ENCODE peak calls at places on chromosomes 2 and 18, in four cellular contexts. C is GM12878, L is H1, P is HepG2. I is an unnamed sample.

GRCh38 chr2:19846030-19846429 is 55.8 kb downstream of the TTC32 start:
- DNase-seq in C (no peak), L (peak; percentile 20), P (no peak), I (no peak)

GRCh38 chr2:236167297-236168109 is 683 bp downstream of the GBX2 start:
- DNase-seq in C (no peak), L (peak; percentile 73), P (no peak), I (no peak)

GRCh38 chr2:86337235-86338099 is at the start of gene REEP1:
- DNase-seq in C (no peak), L (no peak), P (no peak), I (no peak)

GRCh38 chr2:121258066-121258465 is 26.9 kb downstream of the TFCP2L1 start:
- DNase-seq in C (no peak), L (no peak), P (no peak), I (no peak)

GRCh38 chr18:41227993-41228392 is 727.0 kb upstream of the PIK3C3 start:
- DNase-seq in C (no peak), L (no peak), P (no peak), I (no peak)

GRCh38 chr2:168169097-168169745 is 78.2 kb downstream of the STK39 start:
- DNase-seq in C (no peak), L (no peak), P (no peak), I (no peak)

GRCh38 chr2:88227446-88227845 is 57.3 kb downstream of the THNSL2 start:
- DNase-seq in C (no peak), L (no peak), P (no peak), I (no peak)

GRCh38 chr18:45201029-45201428 is 414.2 kb upstream of the SLC14A2 start:
- DNase-seq in C (no peak), L (no peak), P (no peak), I (no peak)

GRCh38 chr2:3643371-3644245 is 14.4 kb upstream of the ALLC start:
- DNase-seq in C (no peak), L (no peak), P (no peak), I (no peak)

GRCh38 chr2:75289771-75290170 is 90.5 kb upstream of the TACR1 start:
- DNase-seq in C (no peak), L (no peak), P (no peak), I (no peak)

GRCh38 chr2:24489942-24490673 is 946 bp upstream of the NCOA1 start:
- DNase-seq in C (no peak), L (peak; percentile 50), P (peak; percentile 49), I (no peak)

GRCh38 chr2:22998368-22998767 is 386.6 kb upstream of the KLHL29 start:
- DNase-seq in C (no peak), L (no peak), P (no peak), I (no peak)

GRCh38 chr2:207470700-207471070 is 59.1 kb upstream of the CREB1 start:
- DNase-seq in C (no peak), L (no peak), P (no peak), I (no peak)

GRCh38 chr18:11553098-11553940 is 56.1 kb upstream of the SLC35G4 start:
- DNase-seq in C (no peak), L (peak; percentile 78), P (peak; percentile 49), I (peak; percentile 36)

GRCh38 chr18:600107-600506 is 3.3 kb downstream of the CLUL1 start:
- DNase-seq in C (no peak), L (no peak), P (no peak), I (no peak)

GRCh38 chr18:35143615-35144596 is 96.9 kb upstream of the ZNF397 start:
- DNase-seq in C (no peak), L (peak; percentile 56), P (peak; percentile 47), I (peak; percentile 38)

GRCh38 chr18:59180150-59180845 is 39.7 kb upstream of the GRP start:
- DNase-seq in C (no peak), L (no peak), P (no peak), I (no peak)

GRCh38 chr2:188196343-188197008 is 95.2 kb upstream of the GULP1 start:
- DNase-seq in C (no peak), L (no peak), P (no peak), I (no peak)

GRCh38 chr2:40654346-40654745 is 202.5 kb upstream of the SLC8A1 start:
- DNase-seq in C (no peak), L (no peak), P (no peak), I (no peak)

GRCh38 chr2:110157153-110157793 is 41.7 kb upstream of the MALL start:
- DNase-seq in C (peak; percentile 8), L (no peak), P (peak; percentile 65), I (peak; percentile 25)

GRCh38 chr2:191384829-191385228 is 139.6 kb downstream of the MYO1B start:
- DNase-seq in C (no peak), L (no peak), P (no peak), I (no peak)

GRCh38 chr2:191383486-191383885 is 138.3 kb downstream of the MYO1B start:
- DNase-seq in C (no peak), L (no peak), P (no peak), I (no peak)

GRCh38 chr2:191379375-191379774 is 134.2 kb downstream of the MYO1B start:
- DNase-seq in C (no peak), L (no peak), P (peak; percentile 68), I (no peak)

GRCh38 chr2:191385416-191386160 is 140.4 kb downstream of the MYO1B start:
- DNase-seq in C (no peak), L (no peak), P (no peak), I (no peak)

DNA sequence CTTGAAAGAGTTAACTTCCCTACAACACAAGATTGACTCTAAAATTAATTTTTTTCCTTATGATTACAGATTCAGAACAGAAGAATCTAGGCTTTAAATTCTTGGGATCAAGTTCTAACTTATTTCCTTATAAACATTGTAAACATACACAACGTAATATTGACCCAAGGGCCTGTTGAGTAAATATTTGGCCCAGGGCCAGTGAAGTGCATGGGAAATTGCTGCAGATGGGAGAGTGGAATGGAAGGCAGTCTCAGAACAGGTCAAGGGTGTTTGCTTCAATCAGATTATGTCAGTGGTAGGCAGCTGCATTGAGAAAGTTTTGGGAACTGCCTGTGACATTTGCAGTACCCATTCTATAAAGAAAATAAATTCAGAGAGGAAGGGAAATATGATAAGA is 137.6 kb downstream of the MYO1B start:
- DNase-seq in C (no peak), L (no peak), P (peak; percentile 87), I (no peak)
- H3K4me1 ChIP-seq in C (no peaks in the 10 kb centered on the region), L (no peaks in the 10 kb centered on the region), P (peaks cover 43% of the 10 kb centered on the region), I (no peaks in the 10 kb centered on the region)

DNA sequence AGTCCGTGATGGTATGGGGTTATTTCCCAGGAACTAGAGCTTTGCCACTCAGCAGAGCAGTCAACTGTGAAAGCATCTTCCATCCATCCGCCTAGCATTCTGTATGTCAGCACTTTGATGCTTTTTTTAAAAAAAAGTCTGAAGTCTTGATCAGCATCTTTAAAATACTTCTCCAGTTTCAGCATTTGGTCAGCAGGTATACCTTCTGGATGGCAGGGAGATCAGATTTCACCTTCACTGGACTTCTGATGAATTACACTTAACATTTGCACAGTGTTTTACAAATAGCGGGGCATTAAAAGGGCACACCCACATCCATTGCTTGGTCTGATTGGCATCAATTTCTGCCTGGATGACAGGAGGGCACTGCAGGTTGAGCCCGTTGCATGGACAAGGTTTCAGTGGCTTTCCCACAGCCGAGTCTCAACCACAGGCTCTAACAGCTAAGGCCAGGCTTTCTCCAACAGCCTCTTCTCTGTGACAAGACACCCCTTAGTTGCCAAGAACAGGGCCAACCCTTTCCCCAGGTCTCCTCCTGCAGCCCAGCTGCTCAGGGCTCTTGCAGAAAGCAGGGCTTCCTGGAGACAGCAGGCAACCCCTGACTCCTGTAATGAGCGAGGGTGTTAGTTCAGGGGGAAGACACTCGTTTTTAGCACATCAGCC is 54.1 kb downstream of the EMILIN2 start:
- DNase-seq in C (no peak), L (no peak), P (no peak), I (no peak)
- TF ChIP-seq SUZ12 in C (no peak), L (no peak), P (no peak), I (no peak)

GRCh38 chr2:229416116-229416694 is 145.1 kb upstream of the PID1 start:
- DNase-seq in C (no peak), L (no peak), P (no peak), I (no peak)
- TF ChIP-seq ZNF274 in C (no peak), L (no peak), P (no peak), I (no peak)

GRCh38 chr2:159214325-159214865 is 72.1 kb downstream of the WDSUB1 start:
- DNase-seq in C (no peak), L (no peak), P (no peak), I (no peak)

GRCh38 chr2:159219394-159219998 is 67.0 kb downstream of the WDSUB1 start:
- DNase-seq in C (no peak), L (peak; percentile 31), P (no peak), I (no peak)

GRCh38 chr2:159217661-159218060 is 68.8 kb downstream of the WDSUB1 start:
- DNase-seq in C (no peak), L (no peak), P (no peak), I (no peak)

GRCh38 chr2:159213296-159213695 is 73.2 kb downstream of the WDSUB1 start:
- DNase-seq in C (no peak), L (no peak), P (no peak), I (no peak)

GRCh38 chr2:159218389-159218788 is 68.1 kb downstream of the WDSUB1 start:
- DNase-seq in C (no peak), L (no peak), P (no peak), I (no peak)
- H3K4me1 ChIP-seq in C (no peaks in the 10 kb centered on the region), L (no peaks in the 10 kb centered on the region), P (no peaks in the 10 kb centered on the region), I (no peaks in the 10 kb centered on the region)

GRCh38 chr2:733001-733400 is 55.8 kb upstream of the TMEM18 start:
- DNase-seq in C (no peak), L (no peak), P (no peak), I (no peak)

GRCh38 chr2:740446-741293 is 63.5 kb upstream of the TMEM18 start:
- DNase-seq in C (no peak), L (peak; percentile 98), P (peak; percentile 85), I (peak; percentile 100)

GRCh38 chr2:735670-736218 is 58.5 kb upstream of the TMEM18 start:
- DNase-seq in C (no peak), L (no peak), P (no peak), I (no peak)

GRCh38 chr2:733495-733894 is 56.3 kb upstream of the TMEM18 start:
- DNase-seq in C (no peak), L (no peak), P (no peak), I (no peak)

DNA sequence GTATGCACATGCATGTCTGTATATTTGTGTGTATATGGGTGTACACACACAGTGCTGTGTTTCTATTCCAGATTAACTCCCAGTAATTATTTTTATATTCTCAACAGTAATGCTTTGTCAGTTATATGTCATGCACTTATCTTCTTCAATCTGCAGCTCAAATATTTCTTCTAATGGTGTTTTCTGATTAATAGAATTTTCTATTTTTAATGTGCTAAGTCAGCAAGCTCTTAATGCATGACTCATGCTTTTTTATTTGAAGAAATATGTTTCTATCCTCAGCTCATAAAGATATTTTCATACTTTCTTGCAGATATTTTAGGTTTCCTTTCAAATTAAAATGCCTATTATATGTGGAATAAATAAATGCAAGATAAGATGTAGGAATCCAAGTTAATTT is 59.7 kb upstream of the TMEM18 start:
- DNase-seq in C (no peak), L (no peak), P (no peak), I (no peak)
- TF ChIP-seq SUZ12 in C (no peak), L (no peak), P (no peak), I (no peak)

DNA sequence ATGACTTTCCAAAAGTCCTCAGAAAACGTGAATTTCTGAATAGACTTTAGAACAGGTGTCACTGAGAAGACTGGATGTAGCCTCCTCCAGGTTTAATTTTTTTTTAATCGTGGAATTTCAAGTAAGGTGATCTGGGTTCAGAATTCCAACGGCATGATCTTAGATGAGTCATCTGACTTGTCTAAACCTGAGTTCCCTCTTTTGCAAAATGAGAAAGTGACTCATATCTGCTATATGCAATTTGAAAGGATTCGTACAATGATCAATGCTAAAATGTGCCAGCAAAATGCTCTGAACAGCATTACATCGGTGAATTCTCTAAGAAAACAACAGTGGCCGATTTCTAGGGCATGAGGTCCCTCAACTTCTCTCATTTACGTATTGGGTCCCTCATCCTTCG is 69.1 kb upstream of the ZNF516 start:
- DNase-seq in C (no peak), L (peak; percentile 4), P (no peak), I (no peak)
- TF ChIP-seq ZNF274 in C (no peak), L (no peak), P (no peak), I (no peak)